ENCODE peak calls at places on chromosomes 16 and 17, in six cellular contexts. W is esophagus squamous epithelium, Q is H9, F is thoracic aorta, I is fibroblast of lung, O is colonic mucosa. C is an unnamed sample. For H3K4me1 and H3K9me3, the result is how much of the 10 kb centered on the place peaks cover.

GRCh38 chr17:73362697-73363096 is 50.9 kb upstream of the CDC42EP4 start:
- DNase-seq in W (no peak), Q (peak), F (no peak), I (no peak), O (no peak), C (no peak)

GRCh38 chr16:81495321-81496234 is 51.0 kb downstream of the CMIP start:
- DNase-seq in W (no peak), Q (no peak), F (no peak), I (no peak), O (peak), C (no peak)

GRCh38 chr17:29572691-29573557 is 4.4 kb downstream of the TP53I13 start:
- DNase-seq in W (no peak), Q (peak), F (no peak), I (peak), O (peak), C (no peak)

GRCh38 chr17:2688351-2689342 is 22.9 kb downstream of the CLUH start:
- DNase-seq in W (no peak), Q (peak), F (no peak), I (no peak), O (peak), C (no peak)

GRCh38 chr16:87374313-87374712 is 9.3 kb downstream of the FBXO31 start:
- DNase-seq in W (no peak), Q (no peak), F (no peak), I (no peak), O (no peak), C (no peak)

GRCh38 chr16:59042296-59042695 is 308.2 kb upstream of the GOT2 start:
- DNase-seq in W (no peak), Q (no peak), F (no peak), I (peak), O (no peak), C (no peak)

GRCh38 chr17:65278050-65278819 is 141.1 kb downstream of the RGS9 start:
- DNase-seq in W (no peak), Q (peak), F (no peak), I (peak), O (peak), C (no peak)

GRCh38 chr17:76772842-76773521 is 35.1 kb downstream of the MFSD11 start:
- DNase-seq in W (no peak), Q (no peak), F (no peak), I (peak), O (no peak), C (no peak)

GRCh38 chr17:65857713-65858112 is 296.3 kb upstream of the AXIN2 start:
- DNase-seq in W (no peak), Q (no peak), F (no peak), I (no peak), O (no peak), C (no peak)

GRCh38 chr16:75494696-75495601 is at the start of gene CHST6:
- DNase-seq in W (no peak), Q (peak), F (no peak), I (peak), O (peak), C (no peak)

GRCh38 chr16:59296002-59296401 is 561.9 kb upstream of the GOT2 start:
- DNase-seq in W (no peak), Q (no peak), F (no peak), I (peak), O (no peak), C (no peak)

GRCh38 chr17:43701318-43701743 is 39.6 kb upstream of the MEOX1 start:
- DNase-seq in W (no peak), Q (no peak), F (no peak), I (peak), O (no peak), C (no peak)

GRCh38 chr17:29590261-29590978 is 972 bp upstream of the GIT1 start:
- DNase-seq in W (no peak), Q (no peak), F (no peak), I (peak), O (no peak), C (no peak)

GRCh38 chr17:9308069-9308468 is 267.6 kb downstream of the STX8 start:
- DNase-seq in W (no peak), Q (peak), F (no peak), I (no peak), O (no peak), C (no peak)

GRCh38 chr17:74605361-74605760 is 13.3 kb upstream of the CD300LD start:
- DNase-seq in W (no peak), Q (no peak), F (no peak), I (peak), O (no peak), C (no peak)

GRCh38 chr16:84841787-84842300 is 22.1 kb downstream of the CRISPLD2 start:
- DNase-seq in W (no peak), Q (peak), F (no peak), I (no peak), O (peak), C (no peak)

GRCh38 chr17:76701471-76701967 is 9.2 kb downstream of the MXRA7 start:
- DNase-seq in W (no peak), Q (no peak), F (no peak), I (no peak), O (no peak), C (no peak)

GRCh38 chr16:86496262-86496928 is 13.9 kb upstream of the FOXF1 start:
- DNase-seq in W (no peak), Q (no peak), F (no peak), I (no peak), O (no peak), C (no peak)

GRCh38 chr16:85083051-85083639 is 29.1 kb downstream of the CIBAR2 start:
- DNase-seq in W (no peak), Q (peak), F (no peak), I (no peak), O (no peak), C (no peak)

GRCh38 chr17:44655983-44656700 is at the start of gene MEIOC:
- DNase-seq in W (no peak), Q (peak), F (no peak), I (peak), O (no peak), C (no peak)

GRCh38 chr17:31558748-31559646 is 167.5 kb downstream of the RAB11FIP4 start:
- DNase-seq in W (no peak), Q (peak), F (no peak), I (peak), O (peak), C (no peak)

GRCh38 chr16:78794581-78795300 is 695.3 kb downstream of the WWOX start:
- DNase-seq in W (no peak), Q (no peak), F (no peak), I (no peak), O (no peak), C (no peak)

GRCh38 chr17:77420476-77420803 is 279.7 kb downstream of the SEC14L1 start:
- DNase-seq in W (no peak), Q (no peak), F (no peak), I (no peak), O (no peak), C (no peak)

GRCh38 chr17:2564876-2565275 is 28.6 kb upstream of the PAFAH1B1 start:
- DNase-seq in W (no peak), Q (no peak), F (no peak), I (peak), O (peak), C (no peak)

GRCh38 chr17:67891481-67892119 is 66.3 kb downstream of the BPTF start:
- DNase-seq in W (no peak), Q (no peak), F (no peak), I (peak), O (no peak), C (no peak)

GRCh38 chr16:30416624-30417298 is 9.4 kb downstream of the ZNF771 start:
- DNase-seq in W (no peak), Q (no peak), F (no peak), I (no peak), O (no peak), C (no peak)

GRCh38 chr17:31226373-31226772 is 70.7 kb downstream of the OMG start:
- DNase-seq in W (no peak), Q (no peak), F (no peak), I (no peak), O (no peak), C (no peak)

GRCh38 chr17:29571883-29572681 is 3.6 kb downstream of the TP53I13 start:
- DNase-seq in W (no peak), Q (peak), F (no peak), I (no peak), O (peak), C (no peak)

GRCh38 chr17:61504697-61505096 is 52.5 kb downstream of the TBX4 start:
- DNase-seq in W (no peak), Q (no peak), F (no peak), I (peak), O (no peak), C (peak)

DNA sequence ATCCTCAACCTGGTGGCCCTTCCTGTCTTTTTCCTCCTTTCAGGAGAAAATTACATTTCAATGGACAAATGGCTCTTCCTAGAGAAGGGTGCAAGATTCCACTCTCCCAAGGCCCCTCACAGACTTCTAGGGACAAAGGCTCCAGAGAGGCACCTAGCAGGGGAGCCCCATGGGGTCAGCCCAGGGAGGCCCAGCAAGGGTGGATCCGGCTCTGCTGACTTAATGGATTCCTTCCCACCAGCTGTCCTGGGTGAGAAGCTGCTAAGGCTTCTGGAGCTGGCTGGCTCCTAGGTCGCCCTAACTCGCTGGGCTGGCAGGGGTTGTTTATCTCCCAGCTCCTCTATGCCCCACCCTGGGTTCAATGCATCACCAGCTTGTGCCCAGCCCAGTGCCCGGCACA is 152.4 kb downstream of the ZNF423 start:
- DNase-seq in W (no peak), Q (no peak), F (no peak), I (no peak), O (no peak), C (no peak)
- H3K4me1 ChIP-seq in W (under half), Q (under half), F (under half), I (under half), O (under half), C (under half)

GRCh38 chr16:49440156-49441065 is 66.8 kb downstream of the C16orf78 start:
- DNase-seq in W (no peak), Q (no peak), F (no peak), I (no peak), O (no peak), C (no peak)
- TF ChIP-seq CTCF in W (no peak), Q (peak), F (no peak), I (no peak), O (no peak), C (no peak)

DNA sequence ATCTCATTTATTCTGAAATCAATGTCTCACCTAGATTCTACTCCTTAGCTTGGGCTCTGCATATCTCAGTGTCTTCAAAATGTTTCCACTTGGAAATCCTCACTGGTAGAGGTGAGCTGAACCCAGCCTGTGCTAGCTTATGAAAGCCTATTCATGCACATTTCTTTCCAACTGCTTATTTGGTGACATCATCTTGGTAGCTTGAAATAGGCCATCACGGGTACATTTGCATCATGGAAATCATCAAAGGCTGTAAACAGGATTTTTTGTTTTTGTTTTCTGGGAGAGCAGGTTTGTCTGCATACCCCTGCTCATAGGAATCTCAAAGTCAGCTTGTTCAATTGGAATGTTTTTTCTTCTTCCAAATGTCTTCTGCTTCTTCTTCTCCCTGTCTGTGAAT is 130.8 kb downstream of the KCNJ18 start:
- DNase-seq in W (no peak), Q (no peak), F (no peak), I (no peak), O (no peak), C (no peak)
- H3K9me3 ChIP-seq in W (under half), Q (half or more), F (under half), I (under half), O (under half), C (under half)

DNA sequence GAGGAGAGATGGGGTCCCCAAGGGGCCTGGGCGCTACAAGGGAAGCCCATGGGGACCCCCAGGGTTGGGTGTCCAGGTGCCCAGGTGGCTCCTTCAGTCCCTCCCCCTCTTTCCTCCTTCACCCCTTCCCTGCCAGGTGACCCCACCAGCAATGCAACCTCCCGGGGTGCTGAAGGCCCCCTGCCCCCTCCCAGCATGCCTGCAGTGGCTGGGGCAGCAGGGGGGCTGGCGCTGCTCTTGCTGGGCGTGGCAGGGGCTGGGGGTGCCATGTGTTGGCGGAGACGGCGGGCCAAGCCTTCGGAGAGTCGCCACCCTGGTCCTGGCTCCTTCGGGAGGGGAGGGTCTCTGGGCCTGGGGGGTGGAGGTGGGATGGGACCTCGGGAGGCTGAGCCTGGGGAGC is 4.0 kb downstream of the EFNB3 start:
- DNase-seq in W (no peak), Q (no peak), F (no peak), I (no peak), O (no peak), C (no peak)
- H3K4me1 ChIP-seq in W (under half), Q (under half), F (under half), I (under half), O (under half), C (under half)

C was measured in Panc1.